ENCODE peak calls at places on chromosomes 13 and 19, in ten cellular contexts. E, V, M, Y, L, Q, X, A, R and H are unnamed samples.

GRCh38 chr19:49361438-49362047 is 673 bp downstream of the TEAD2 start:
- DNase-seq in E (peak), V (peak), M (peak), Y (peak), L (peak), Q (peak), X (peak), A (peak), R (peak), H (peak)

GRCh38 chr19:35752746-35753350 is 4.0 kb downstream of the HSPB6 start:
- DNase-seq in E (no peak), V (no peak), M (no peak), Y (no peak), L (no peak), Q (no peak), X (no peak), A (no peak), R (no peak), H (no peak)

GRCh38 chr13:114303700-114304327 is 10.5 kb upstream of the CHAMP1 start:
- DNase-seq in E (no peak), V (no peak), M (no peak), Y (no peak), L (no peak), Q (no peak), X (no peak), A (no peak), R (no peak), H (no peak)

GRCh38 chr19:1167687-1168561 is 6.1 kb downstream of the SBNO2 start:
- DNase-seq in E (peak), V (no peak), M (no peak), Y (peak), L (no peak), Q (no peak), X (no peak), A (no peak), R (peak), H (no peak)

GRCh38 chr13:108733141-108733540 is 103.7 kb downstream of the MYO16 start:
- DNase-seq in E (no peak), V (no peak), M (no peak), Y (no peak), L (no peak), Q (no peak), X (no peak), A (no peak), R (no peak), H (no peak)

GRCh38 chr19:4584670-4585460 is 25.4 kb upstream of the SEMA6B start:
- DNase-seq in E (peak), V (no peak), M (no peak), Y (peak), L (no peak), Q (peak), X (no peak), A (no peak), R (no peak), H (no peak)

GRCh38 chr19:3769494-3769893 is 2.5 kb downstream of the RAX2 start:
- DNase-seq in E (no peak), V (no peak), M (no peak), Y (peak), L (no peak), Q (peak), X (no peak), A (no peak), R (no peak), H (no peak)

GRCh38 chr19:1037553-1038115 is 2.3 kb upstream of the ABCA7 start:
- DNase-seq in E (no peak), V (no peak), M (no peak), Y (peak), L (no peak), Q (no peak), X (no peak), A (no peak), R (no peak), H (no peak)

GRCh38 chr13:44404261-44405139 is 30.9 kb downstream of the SERP2 start:
- DNase-seq in E (no peak), V (no peak), M (no peak), Y (no peak), L (no peak), Q (no peak), X (no peak), A (no peak), R (no peak), H (no peak)

GRCh38 chr13:108690726-108691125 is 61.3 kb downstream of the MYO16 start:
- DNase-seq in E (no peak), V (no peak), M (no peak), Y (no peak), L (no peak), Q (no peak), X (no peak), A (no peak), R (no peak), H (no peak)

GRCh38 chr19:35290381-35291135 is 1.4 kb upstream of the MAG start:
- DNase-seq in E (no peak), V (no peak), M (no peak), Y (no peak), L (no peak), Q (no peak), X (no peak), A (no peak), R (no peak), H (no peak)

DNA sequence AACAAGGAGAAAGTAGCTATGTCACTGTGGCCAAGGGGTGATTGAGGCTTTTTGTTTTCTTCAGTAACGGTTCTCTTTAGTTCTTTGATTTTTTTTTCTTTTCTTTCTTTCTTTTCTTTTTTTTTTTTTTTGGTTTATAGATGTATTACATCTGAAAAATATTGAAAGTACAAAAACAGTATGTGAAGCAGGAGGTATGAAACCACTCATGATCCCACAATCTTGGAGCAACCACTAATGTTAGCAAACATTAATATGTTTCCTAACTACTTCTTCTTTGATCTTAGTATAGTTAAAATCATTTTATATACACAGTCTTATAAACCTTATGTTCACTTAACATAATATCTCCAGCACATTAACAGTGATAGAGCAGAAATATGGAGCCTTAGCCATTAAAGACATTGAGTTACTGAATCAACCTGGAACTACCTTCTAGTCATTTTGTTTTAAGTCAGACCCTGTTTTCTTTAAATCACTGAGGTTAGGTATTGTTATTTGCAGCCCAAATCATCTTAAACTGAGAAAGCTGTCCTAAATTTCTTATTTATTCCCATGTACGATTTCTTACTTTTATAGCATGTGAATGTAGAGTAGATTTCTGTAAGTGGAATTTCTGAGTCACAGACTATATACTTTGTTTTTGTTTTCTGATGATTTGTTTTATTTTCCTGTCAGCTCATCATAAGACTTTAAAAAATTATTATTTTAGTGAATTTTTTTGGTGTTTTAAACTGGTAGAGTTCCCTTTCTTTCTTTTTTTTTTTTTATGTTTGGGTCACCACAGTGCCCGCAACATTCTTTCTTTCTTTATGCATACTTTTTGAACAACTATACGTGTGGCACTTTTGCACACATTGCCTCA is 45.7 kb downstream of the WDFY2 start:
- DNase-seq in E (no peak), V (no peak), M (no peak), Y (no peak), L (no peak), Q (no peak), X (no peak), A (no peak), R (no peak), H (no peak)
- H3K27ac ChIP-seq in E (peak), V (peak), M (no peak), Y (no peak), L (no peak), Q (no peak), X (no peak), A (no peak), R (peak), H (no peak)

GRCh38 chr19:53076984-53077383 is 26.2 kb downstream of the ZNF160 start:
- DNase-seq in E (peak), V (peak), M (no peak), Y (peak), L (peak), Q (peak), X (peak), A (no peak), R (no peak), H (no peak)
- TF ChIP-seq CTCF in E (peak), V (peak), M (peak), Y (peak), L (peak), Q (peak), X (peak), A (peak), R (no peak), H (no peak)

GRCh38 chr13:21016487-21016886 is 44.9 kb downstream of the LATS2 start:
- DNase-seq in E (no peak), V (no peak), M (no peak), Y (no peak), L (no peak), Q (no peak), X (no peak), A (no peak), R (no peak), H (no peak)
- H3K27ac ChIP-seq in E (peak), V (peak), M (peak), Y (no peak), L (no peak), Q (no peak), X (peak), A (peak), R (peak), H (peak)

GRCh38 chr13:33869005-33869404 is 51.1 kb downstream of the RFC3 start:
- DNase-seq in E (no peak), V (no peak), M (no peak), Y (no peak), L (no peak), Q (no peak), X (peak), A (no peak), R (no peak), H (no peak)

GRCh38 chr13:33865945-33866344 is 48.0 kb downstream of the RFC3 start:
- DNase-seq in E (no peak), V (no peak), M (no peak), Y (no peak), L (no peak), Q (no peak), X (no peak), A (no peak), R (no peak), H (no peak)

GRCh38 chr13:33868343-33868994 is 50.5 kb downstream of the RFC3 start:
- DNase-seq in E (no peak), V (no peak), M (no peak), Y (no peak), L (no peak), Q (no peak), X (no peak), A (no peak), R (no peak), H (no peak)

GRCh38 chr13:33870046-33870668 is 52.2 kb downstream of the RFC3 start:
- DNase-seq in E (no peak), V (no peak), M (no peak), Y (no peak), L (no peak), Q (no peak), X (no peak), A (no peak), R (no peak), H (no peak)

DNA sequence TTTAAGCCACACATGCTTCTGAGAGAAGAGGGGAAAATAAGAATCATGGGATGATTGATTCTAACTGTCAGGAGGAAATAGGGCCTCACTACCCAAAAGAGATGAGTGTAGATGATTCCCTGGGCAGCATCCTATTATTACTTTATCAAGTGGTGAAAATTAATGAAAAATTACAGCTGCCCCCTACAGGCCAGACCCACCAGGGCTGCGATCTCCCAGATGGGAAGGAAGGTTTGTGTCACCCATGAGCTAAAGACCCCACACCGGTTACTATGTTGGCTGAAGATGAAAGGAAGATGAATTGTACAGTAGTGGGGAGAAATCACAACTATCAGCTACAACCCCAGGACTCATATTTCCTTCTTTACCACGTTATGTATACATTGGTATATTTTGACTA is 49.5 kb downstream of the RFC3 start:
- DNase-seq in E (no peak), V (no peak), M (no peak), Y (no peak), L (no peak), Q (no peak), X (no peak), A (no peak), R (no peak), H (no peak)
- TF ChIP-seq CTCF in E (no peak), V (peak), M (no peak), Y (no peak), L (no peak), Q (peak), X (peak), A (peak), R (no peak), H (no peak)

DNA sequence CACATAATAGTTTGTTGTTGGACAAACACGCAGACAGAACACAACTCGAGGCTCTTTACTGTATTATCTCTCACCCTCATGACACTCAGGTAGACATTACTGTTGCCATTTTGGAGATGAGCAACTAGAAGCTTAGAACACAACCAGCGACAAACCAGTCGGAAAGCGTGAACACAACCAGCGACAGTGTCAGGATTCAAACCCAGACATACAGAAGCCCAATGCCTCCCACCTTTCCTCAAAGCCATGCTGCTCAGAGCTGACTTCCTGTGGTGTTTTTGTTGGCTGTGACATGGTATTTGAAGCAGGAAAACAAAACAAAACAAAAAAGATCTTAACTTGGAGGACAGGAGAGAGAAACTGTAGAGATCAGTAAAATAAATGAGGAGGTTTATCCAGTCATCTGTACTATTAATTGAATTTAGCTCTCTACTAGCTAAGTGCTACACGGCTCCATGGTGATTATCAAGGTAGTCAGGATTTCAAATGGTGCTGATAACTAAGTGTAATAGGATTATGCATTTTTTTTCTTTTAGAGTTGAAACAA is 92.1 kb downstream of the STARD13 start:
- DNase-seq in E (no peak), V (no peak), M (no peak), Y (no peak), L (no peak), Q (no peak), X (peak), A (no peak), R (no peak), H (no peak)
- H3K27ac ChIP-seq in E (peak), V (peak), M (no peak), Y (peak), L (no peak), Q (no peak), X (peak), A (no peak), R (no peak), H (peak)

GRCh38 chr13:27336005-27336673 is 65.5 kb downstream of the RASL11A start:
- DNase-seq in E (no peak), V (peak), M (no peak), Y (no peak), L (no peak), Q (peak), X (peak), A (no peak), R (no peak), H (no peak)
- TF ChIP-seq CTCF in E (no peak), V (no peak), M (no peak), Y (no peak), L (no peak), Q (no peak), X (no peak), A (no peak), R (no peak), H (no peak)

GRCh38 chr19:29645911-29646310 is 19.4 kb upstream of the PLEKHF1 start:
- DNase-seq in E (peak), V (peak), M (no peak), Y (no peak), L (peak), Q (no peak), X (peak), A (no peak), R (peak), H (no peak)
- H3K27ac ChIP-seq in E (no peak), V (no peak), M (no peak), Y (no peak), L (no peak), Q (no peak), X (no peak), A (no peak), R (no peak), H (no peak)

GRCh38 chr13:25252229-25252628 is 35.1 kb downstream of the MTMR6 start:
- DNase-seq in E (no peak), V (no peak), M (no peak), Y (no peak), L (no peak), Q (no peak), X (no peak), A (no peak), R (no peak), H (no peak)

GRCh38 chr13:25247345-25247744 is 39.9 kb downstream of the MTMR6 start:
- DNase-seq in E (no peak), V (no peak), M (no peak), Y (no peak), L (no peak), Q (no peak), X (no peak), A (no peak), R (no peak), H (no peak)

GRCh38 chr13:25248071-25248470 is 39.2 kb downstream of the MTMR6 start:
- DNase-seq in E (no peak), V (no peak), M (no peak), Y (no peak), L (no peak), Q (no peak), X (no peak), A (no peak), R (no peak), H (no peak)

GRCh38 chr13:25252770-25253169 is 34.5 kb downstream of the MTMR6 start:
- DNase-seq in E (no peak), V (no peak), M (no peak), Y (no peak), L (no peak), Q (no peak), X (no peak), A (no peak), R (no peak), H (no peak)

GRCh38 chr13:25249001-25249543 is 38.2 kb downstream of the MTMR6 start:
- DNase-seq in E (no peak), V (peak), M (no peak), Y (no peak), L (no peak), Q (peak), X (peak), A (no peak), R (no peak), H (no peak)
- TF ChIP-seq CTCF in E (peak), V (peak), M (no peak), Y (no peak), L (no peak), Q (peak), X (peak), A (peak), R (no peak), H (no peak)